ENCODE peak calls at places on chromosomes 2 and 18, in eight cellular contexts. H is thyroid gland; B is cardiac muscle cell; C is colonic mucosa; X is GM23338; I is effector memory CD4-positive, alpha-beta T cell; L is body of pancreas; N is tibial artery. G is an unnamed sample. For H3K4me1, the result is how much of the 10 kb centered on the place peaks cover.

GRCh38 chr2:241350878-241351639 is 5.0 kb upstream of the FARP2 start:
- DNase-seq in N (no peak), C (no peak), I (no peak), X (no peak), B (no peak), L (no peak), H (no peak), G (no peak)

GRCh38 chr18:67731853-67732252 is 215.3 kb upstream of the DSEL start:
- DNase-seq in C (no peak), X (no peak), H (no peak), N (no peak), B (no peak), L (no peak), I (no peak), G (no peak)

GRCh38 chr2:235749121-235749780 is 255.4 kb downstream of the AGAP1 start:
- DNase-seq in I (no peak), L (no peak), X (no peak), H (no peak), C (no peak), B (peak), N (no peak), G (peak)

GRCh38 chr2:218252509-218253247 is 8.1 kb upstream of the GPBAR1 start:
- DNase-seq in H (no peak), X (no peak), C (no peak), I (no peak), B (no peak), L (no peak), N (no peak), G (peak)

GRCh38 chr2:96527990-96528679 is 8.4 kb upstream of the ARID5A start:
- DNase-seq in N (peak), I (peak), X (no peak), C (no peak), B (no peak), L (peak), H (peak), G (peak)

GRCh38 chr2:220893411-220893810 is 678.7 kb downstream of the EPHA4 start:
- DNase-seq in I (no peak), C (no peak), N (no peak), B (no peak), H (no peak), L (no peak), X (no peak), G (no peak)

GRCh38 chr2:63424329-63425078 is 163.8 kb downstream of the WDPCP start:
- DNase-seq in N (no peak), C (no peak), X (peak), H (no peak), L (peak), B (no peak), I (no peak), G (no peak)

GRCh38 chr18:63253428-63254372 is 65.9 kb downstream of the BCL2 start:
- DNase-seq in B (no peak), L (no peak), I (no peak), X (no peak), H (no peak), N (no peak), C (no peak), G (no peak)

GRCh38 chr2:233328922-233329321 is 21.3 kb downstream of the SAG start:
- DNase-seq in B (no peak), X (no peak), I (no peak), L (no peak), H (no peak), N (no peak), C (no peak), G (no peak)

GRCh38 chr18:49178736-49179135 is 228.0 kb upstream of the SMAD7 start:
- DNase-seq in L (peak), I (no peak), C (peak), X (peak), N (no peak), B (peak), H (peak), G (no peak)

GRCh38 chr2:50484371-50484770 is 547.6 kb downstream of the NRXN1 start:
- DNase-seq in C (no peak), N (no peak), L (no peak), B (no peak), X (no peak), I (no peak), H (no peak), G (no peak)

GRCh38 chr2:26913599-26914285 is 56.7 kb upstream of the MAPRE3 start:
- DNase-seq in I (no peak), B (peak), H (no peak), X (no peak), C (no peak), L (no peak), N (no peak), G (no peak)

GRCh38 chr2:144183744-144184143 is 336.2 kb downstream of the ZEB2 start:
- DNase-seq in H (peak), B (no peak), X (no peak), L (peak), N (no peak), I (peak), C (no peak), G (no peak)

GRCh38 chr18:3086865-3087264 is 73.9 kb upstream of the LPIN2 start:
- DNase-seq in N (no peak), H (no peak), L (no peak), I (no peak), X (no peak), B (no peak), C (no peak), G (no peak)

GRCh38 chr2:197349699-197350098 is 39.1 kb upstream of the ANKRD44 start:
- DNase-seq in I (no peak), H (no peak), N (no peak), L (no peak), X (no peak), B (no peak), C (no peak), G (no peak)

GRCh38 chr18:57915848-57916596 is 112.9 kb upstream of the ATP8B1 start:
- DNase-seq in X (no peak), H (no peak), B (no peak), I (no peak), C (peak), N (no peak), L (peak), G (no peak)

GRCh38 chr18:32244863-32245262 is 55.0 kb downstream of the MEP1B start:
- DNase-seq in C (no peak), N (no peak), H (no peak), I (no peak), B (no peak), L (no peak), X (no peak), G (no peak)

GRCh38 chr2:121248766-121249343 is 36.1 kb downstream of the TFCP2L1 start:
- DNase-seq in C (no peak), L (no peak), I (no peak), X (peak), H (no peak), N (no peak), B (no peak), G (no peak)

GRCh38 chr2:179207047-179207446 is 57.6 kb downstream of the SESTD1 start:
- DNase-seq in I (no peak), C (no peak), N (no peak), B (no peak), H (no peak), L (no peak), X (no peak), G (no peak)

GRCh38 chr18:49161627-49162026 is 210.9 kb upstream of the SMAD7 start:
- DNase-seq in X (no peak), I (no peak), N (no peak), B (no peak), L (no peak), H (no peak), C (no peak), G (no peak)

GRCh38 chr2:33158482-33159003 is 211.8 kb downstream of the LTBP1 start:
- DNase-seq in L (no peak), B (no peak), C (no peak), N (no peak), I (no peak), X (no peak), H (no peak), G (no peak)

GRCh38 chr2:111071480-111072143 is 49.1 kb upstream of the BCL2L11 start:
- DNase-seq in L (peak), X (no peak), C (no peak), H (no peak), I (no peak), B (no peak), N (peak), G (no peak)

GRCh38 chr18:40249390-40250080 is 1705.5 kb upstream of the PIK3C3 start:
- DNase-seq in H (no peak), L (no peak), B (no peak), N (no peak), X (no peak), C (no peak), I (no peak), G (no peak)

GRCh38 chr2:64212801-64213321 is 68.6 kb upstream of the PELI1 start:
- DNase-seq in I (no peak), X (peak), L (no peak), C (no peak), B (no peak), H (no peak), N (no peak), G (no peak)

GRCh38 chr18:59988098-59988706 is 88.4 kb downstream of the PMAIP1 start:
- DNase-seq in I (no peak), B (peak), L (peak), C (peak), H (peak), N (no peak), X (peak), G (no peak)

GRCh38 chr2:41032715-41033114 is 580.8 kb upstream of the SLC8A1 start:
- DNase-seq in L (no peak), C (no peak), B (no peak), I (no peak), N (no peak), X (peak), H (no peak), G (no peak)

GRCh38 chr2:158191569-158191968 is 89.9 kb downstream of the UPP2 start:
- DNase-seq in L (no peak), C (no peak), X (peak), H (peak), I (no peak), N (no peak), B (no peak), G (no peak)

GRCh38 chr2:222398446-222398885 is 25.9 kb upstream of the SGPP2 start:
- DNase-seq in L (peak), C (no peak), X (no peak), B (peak), N (no peak), I (no peak), H (no peak), G (no peak)

GRCh38 chr2:241087420-241088268 is 14.4 kb downstream of the MTERF4 start:
- DNase-seq in X (no peak), L (no peak), B (no peak), H (no peak), N (no peak), C (no peak), I (no peak), G (no peak)

GRCh38 chr18:50039736-50040135 is 155.2 kb downstream of the MYO5B start:
- DNase-seq in X (no peak), L (no peak), N (no peak), I (no peak), H (no peak), B (no peak), C (no peak), G (no peak)

GRCh38 chr2:229715895-229716507 is 1.6 kb upstream of the DNER start:
- DNase-seq in N (no peak), H (no peak), I (no peak), L (peak), C (peak), B (peak), X (peak), G (no peak)

GRCh38 chr18:79637921-79638855 is 41.4 kb upstream of the CTDP1 start:
- DNase-seq in N (no peak), B (no peak), L (no peak), H (no peak), I (no peak), X (peak), C (no peak), G (no peak)

GRCh38 chr18:77061946-77062517 is 70.6 kb downstream of the MBP start:
- DNase-seq in X (peak), I (no peak), H (no peak), N (no peak), C (no peak), L (peak), B (no peak), G (peak)

GRCh38 chr2:160583823-160584537 is 90.4 kb upstream of the RBMS1 start:
- DNase-seq in B (no peak), H (no peak), C (no peak), L (no peak), X (peak), I (no peak), N (no peak), G (no peak)

GRCh38 chr2:201795608-201796477 is 10.5 kb upstream of the CDK15 start:
- DNase-seq in B (peak), X (peak), H (no peak), C (no peak), I (no peak), L (peak), N (no peak), G (no peak)

GRCh38 chr18:79863161-79863945 is 65.6 kb downstream of the KCNG2 start:
- DNase-seq in H (no peak), B (no peak), C (peak), X (peak), N (no peak), L (no peak), I (no peak), G (peak)

GRCh38 chr18:24364177-24364576 is 33.4 kb downstream of the OSBPL1A start:
- DNase-seq in H (no peak), X (peak), C (no peak), L (no peak), N (no peak), B (no peak), I (no peak), G (no peak)

GRCh38 chr2:159281002-159281401 is 5.5 kb downstream of the WDSUB1 start:
- DNase-seq in C (no peak), N (no peak), B (no peak), X (no peak), H (no peak), I (no peak), L (no peak), G (no peak)

GRCh38 chr2:213231966-213232365 is 52.3 kb upstream of the SPAG16 start:
- DNase-seq in X (no peak), N (no peak), L (no peak), I (no peak), H (no peak), C (no peak), B (no peak), G (no peak)

GRCh38 chr2:213235741-213236140 is 48.5 kb upstream of the SPAG16 start:
- DNase-seq in N (no peak), C (no peak), I (no peak), L (no peak), B (no peak), H (no peak), X (no peak), G (no peak)

GRCh38 chr2:213234641-213235040 is 49.6 kb upstream of the SPAG16 start:
- DNase-seq in H (no peak), B (no peak), L (no peak), I (no peak), N (no peak), X (peak), C (no peak), G (no peak)

GRCh38 chr2:213233438-213234330 is 50.6 kb upstream of the SPAG16 start:
- DNase-seq in N (no peak), X (no peak), C (no peak), I (no peak), H (no peak), B (no peak), L (no peak), G (no peak)

DNA sequence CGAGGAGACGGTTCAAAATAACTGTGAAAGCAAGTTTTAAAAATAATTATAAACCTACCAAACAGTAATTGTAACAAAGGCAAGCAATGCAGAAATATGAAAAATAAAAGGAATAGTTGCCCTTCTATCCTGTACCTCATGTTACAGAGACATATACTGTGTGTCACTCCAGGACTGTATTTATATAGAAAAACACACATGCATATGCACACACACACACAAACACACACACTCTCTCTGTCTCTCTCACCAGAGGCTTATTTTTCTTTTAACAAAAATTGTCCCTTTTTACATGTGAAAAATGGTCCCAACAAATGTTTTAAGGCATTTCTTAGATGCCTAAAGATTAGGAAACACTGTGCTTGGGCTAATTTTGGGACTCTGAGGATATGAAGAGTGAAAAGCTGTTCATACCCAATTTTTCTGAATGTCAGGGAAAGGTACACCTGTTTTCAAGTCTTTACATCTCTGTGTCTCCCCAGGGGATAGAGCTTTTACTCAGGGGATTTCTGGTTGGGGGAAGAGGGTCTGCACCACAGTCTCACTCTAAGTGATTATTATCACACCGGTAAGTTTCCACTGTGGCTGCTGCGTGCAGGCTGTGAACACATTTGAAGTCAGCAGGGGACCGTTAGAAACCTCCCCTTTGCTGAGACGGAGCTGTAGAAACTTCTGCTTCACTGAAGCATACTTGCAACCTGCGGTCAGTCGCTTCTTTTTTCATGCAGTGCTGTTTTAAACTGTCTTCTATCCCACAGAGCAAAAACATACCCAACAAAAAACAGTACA is 51.4 kb upstream of the SPAG16 start:
- DNase-seq in L (no peak), H (peak), N (no peak), I (peak), B (peak), X (peak), C (no peak), G (no peak)
- H3K4me3 ChIP-seq in L (no peak), H (no peak), N (no peak), I (no peak), B (no peak), X (no peak), C (no peak), G (no peak)

GRCh38 chr2:8680931-8681760 is 710 bp upstream of the ID2 start:
- DNase-seq in I (peak), C (peak), X (peak), H (peak), L (peak), N (peak), B (peak), G (peak)
- H3K4me1 ChIP-seq in I (under half), C (under half), X (under half), H (under half), L (under half), N (under half), B (under half), G (under half)

GRCh38 chr2:70121627-70122372 is 34.5 kb downstream of the PCBP1 start:
- DNase-seq in H (peak), L (no peak), B (no peak), C (no peak), I (no peak), N (no peak), X (no peak), G (peak)

GRCh38 chr2:70123829-70124117 is 36.5 kb downstream of the PCBP1 start:
- DNase-seq in B (no peak), N (no peak), C (no peak), I (no peak), X (no peak), H (no peak), L (no peak), G (no peak)

GRCh38 chr2:70122470-70122869 is 35.2 kb downstream of the PCBP1 start:
- DNase-seq in C (no peak), X (no peak), N (no peak), L (no peak), I (no peak), B (no peak), H (no peak), G (no peak)

GRCh38 chr2:70124983-70125480 is 37.8 kb downstream of the PCBP1 start:
- DNase-seq in C (peak), I (peak), B (peak), H (peak), N (peak), L (peak), X (peak), G (peak)

GRCh38 chr2:70123051-70123828 is 36.0 kb downstream of the PCBP1 start:
- DNase-seq in H (peak), L (peak), B (peak), C (peak), N (peak), X (peak), I (no peak), G (peak)
- H3K4me3 ChIP-seq in H (no peak), L (no peak), B (no peak), C (no peak), N (peak), X (peak), I (peak), G (no peak)

GRCh38 chr2:54574860-54575247 is 118.7 kb downstream of the SPTBN1 start:
- DNase-seq in X (no peak), N (no peak), L (no peak), I (no peak), C (no peak), H (no peak), B (no peak), G (no peak)
- H3K4me1 ChIP-seq in X (half or more), N (under half), L (half or more), I (half or more), C (under half), H (half or more), B (under half), G (under half)